ENCODE peak calls at places on chromosomes 6 and 20, in five cellular contexts. Y, U, D, P and N are unnamed samples.

GRCh38 chr6:149053848-149054558 is 263.5 kb upstream of the TAB2 start:
- DNase-seq in P (no peak), Y (no peak), D (no peak), U (no peak), N (no peak)

GRCh38 chr6:41503435-41503768 is 42.8 kb upstream of the FOXP4 start:
- DNase-seq in Y (no peak), P (no peak), U (no peak), D (no peak), N (no peak)

GRCh38 chr6:170147832-170148708 is 142.8 kb downstream of the DLL1 start:
- DNase-seq in U (no peak), P (no peak), Y (peak), D (no peak), N (peak)

GRCh38 chr6:63897459-63897858 is 261.9 kb downstream of the PHF3 start:
- DNase-seq in U (peak), P (no peak), D (no peak), Y (no peak), N (no peak)

GRCh38 chr20:47432251-47433210 is 69.2 kb upstream of the NCOA3 start:
- DNase-seq in U (peak), P (no peak), Y (no peak), D (no peak), N (no peak)

GRCh38 chr6:3535716-3536435 is 79.0 kb upstream of the SLC22A23 start:
- DNase-seq in Y (no peak), U (no peak), P (no peak), D (no peak), N (no peak)

GRCh38 chr20:36875702-36876472 is at the start of gene TLDC2:
- DNase-seq in D (no peak), P (peak), Y (no peak), U (no peak), N (no peak)

GRCh38 chr20:52476074-52476751 is 284.6 kb upstream of the ZFP64 start:
- DNase-seq in U (peak), Y (no peak), P (no peak), D (no peak), N (no peak)

GRCh38 chr6:127967708-127968107 is 66.8 kb upstream of the THEMIS start:
- DNase-seq in U (no peak), Y (no peak), D (no peak), P (no peak), N (no peak)

GRCh38 chr6:167452338-167453081 is 127.6 kb downstream of the TTLL2 start:
- DNase-seq in P (no peak), Y (no peak), U (no peak), D (no peak), N (no peak)

GRCh38 chr6:34300332-34300751 is 51.5 kb upstream of the SMIM29 start:
- DNase-seq in Y (no peak), U (no peak), P (no peak), D (no peak), N (peak)